ENCODE peak calls at places on chromosome 13, in eight cellular contexts. B, P, M, J, F, H, D and Q are unnamed samples.
A peak's percentile ranks its signal among the peaks of the same experiment; 100 is the strongest.

GRCh38 chr13:100149389-100149788 is 60.5 kb downstream of the PCCA start:
- DNase-seq in M (no peak), F (no peak), P (no peak), D (no peak), J (no peak), B (no peak), H (no peak), Q (no peak)

GRCh38 chr13:41561179-41561578 is 103.8 kb downstream of the RGCC start:
- DNase-seq in F (no peak), H (no peak), M (no peak), P (no peak), D (no peak), J (no peak), B (no peak), Q (no peak)

GRCh38 chr13:46179576-46180368 is 2.2 kb downstream of the LCP1 start:
- DNase-seq in B (no peak), P (peak; percentile 27), J (no peak), M (peak; percentile 15), D (no peak), F (peak; percentile 59), H (no peak), Q (peak; percentile 70)

GRCh38 chr13:113555141-113555540 is 29.4 kb upstream of the TFDP1 start:
- DNase-seq in M (no peak), P (no peak), D (no peak), J (peak; percentile 24), B (peak; percentile 27), H (no peak), F (no peak), Q (no peak)

GRCh38 chr13:41905600-41906254 is 55.2 kb downstream of the VWA8 start:
- DNase-seq in D (no peak), B (no peak), F (no peak), H (no peak), P (no peak), J (no peak), M (no peak), Q (no peak)

GRCh38 chr13:83162493-83162892 is 719.8 kb downstream of the SLITRK1 start:
- DNase-seq in B (no peak), D (no peak), P (no peak), F (no peak), M (no peak), J (peak; percentile 44), H (no peak), Q (no peak)

GRCh38 chr13:49021953-49022352 is 46.2 kb downstream of the FNDC3A start:
- DNase-seq in P (no peak), B (no peak), M (no peak), H (no peak), J (no peak), D (no peak), F (no peak), Q (no peak)

GRCh38 chr13:30766234-30766633 is 30.9 kb downstream of the ALOX5AP start:
- DNase-seq in B (no peak), D (no peak), M (no peak), P (no peak), H (no peak), J (no peak), F (no peak), Q (no peak)

GRCh38 chr13:22848539-22849052 is 332.2 kb upstream of the SGCG start:
- DNase-seq in B (no peak), D (peak; percentile 65), M (no peak), P (no peak), F (no peak), J (peak; percentile 81), H (no peak), Q (no peak)

GRCh38 chr13:82480415-82480814 is 1401.9 kb downstream of the SLITRK1 start:
- DNase-seq in J (no peak), H (no peak), M (no peak), F (no peak), P (no peak), D (no peak), B (no peak), Q (no peak)

GRCh38 chr13:25678398-25678797 is 306.6 kb downstream of the ATP8A2 start:
- DNase-seq in D (no peak), P (no peak), M (no peak), F (peak; percentile 70), J (peak; percentile 59), H (no peak), B (no peak), Q (no peak)

GRCh38 chr13:36275190-36276002 is 22.2 kb downstream of the CCDC169 start:
- DNase-seq in J (no peak), B (no peak), M (no peak), P (no peak), F (peak; percentile 62), H (peak; percentile 34), D (no peak), Q (no peak)

GRCh38 chr13:50599046-50599445 is 244.4 kb downstream of the DLEU7 start:
- DNase-seq in J (no peak), B (no peak), H (no peak), D (no peak), F (no peak), P (no peak), M (no peak), Q (no peak)

GRCh38 chr13:41678842-41679241 is 221.5 kb downstream of the RGCC start:
- DNase-seq in P (no peak), J (no peak), M (no peak), B (no peak), F (no peak), D (no peak), H (no peak), Q (no peak)

GRCh38 chr13:35140321-35140720 is 198.3 kb downstream of the NBEA start:
- DNase-seq in P (no peak), D (no peak), J (no peak), F (no peak), H (no peak), B (no peak), M (no peak), Q (no peak)

GRCh38 chr13:106286811-106287210 is 248.7 kb downstream of the EFNB2 start:
- DNase-seq in J (no peak), B (no peak), D (no peak), P (no peak), M (no peak), F (no peak), H (no peak), Q (no peak)

GRCh38 chr13:29507356-29507755 is 88.1 kb downstream of the SLC7A1 start:
- DNase-seq in H (no peak), M (no peak), D (no peak), F (peak; percentile 63), B (no peak), J (no peak), P (no peak), Q (no peak)

GRCh38 chr13:81927347-81927746 is 1586.4 kb upstream of the SPRY2 start:
- DNase-seq in H (no peak), F (no peak), M (no peak), J (peak; percentile 53), D (no peak), P (no peak), B (no peak), Q (no peak)

GRCh38 chr13:48571121-48571901 is 38.4 kb upstream of the RCBTB2 start:
- DNase-seq in P (no peak), D (no peak), F (peak; percentile 39), H (peak; percentile 56), J (no peak), B (no peak), M (no peak), Q (peak; percentile 35)

GRCh38 chr13:40878823-40879222 is 89.4 kb downstream of the SLC25A15 start:
- DNase-seq in P (no peak), B (no peak), M (no peak), J (no peak), H (no peak), F (no peak), D (no peak), Q (no peak)

GRCh38 chr13:36328821-36329220 is 17.4 kb downstream of the SPART start:
- DNase-seq in H (no peak), B (no peak), D (no peak), J (no peak), P (no peak), M (no peak), F (no peak), Q (no peak)

DNA sequence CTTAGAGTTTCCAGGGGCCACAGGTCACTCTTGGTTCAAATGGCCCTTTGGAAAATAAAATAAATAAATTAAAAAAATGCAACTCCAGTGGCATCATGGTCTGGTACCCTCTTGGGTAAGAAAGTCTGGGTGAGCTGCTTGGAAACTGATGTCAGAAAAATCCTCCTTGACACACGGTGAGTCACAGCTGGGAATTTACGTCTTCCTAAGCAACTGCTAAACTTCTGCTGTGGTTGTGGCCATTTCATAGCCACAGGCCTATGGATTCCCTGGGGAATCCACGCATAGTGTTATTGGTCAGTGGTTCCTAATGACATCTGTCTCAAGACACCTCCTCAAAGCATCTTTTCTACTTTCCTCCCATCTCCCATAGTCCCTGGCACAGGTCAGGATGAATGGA is 220.8 kb downstream of the COG6 start:
- DNase-seq in F (no peak), H (peak; percentile 70), P (no peak), B (no peak), D (no peak), J (no peak), M (no peak), Q (no peak)
- H3K27ac ChIP-seq in F (no peak overlapping the region), H (no peak overlapping the region), P (no peak overlapping the region), B (no peak overlapping the region), D (no peak overlapping the region), J (no peak overlapping the region), M (no peak overlapping the region), Q (no peak overlapping the region)

DNA sequence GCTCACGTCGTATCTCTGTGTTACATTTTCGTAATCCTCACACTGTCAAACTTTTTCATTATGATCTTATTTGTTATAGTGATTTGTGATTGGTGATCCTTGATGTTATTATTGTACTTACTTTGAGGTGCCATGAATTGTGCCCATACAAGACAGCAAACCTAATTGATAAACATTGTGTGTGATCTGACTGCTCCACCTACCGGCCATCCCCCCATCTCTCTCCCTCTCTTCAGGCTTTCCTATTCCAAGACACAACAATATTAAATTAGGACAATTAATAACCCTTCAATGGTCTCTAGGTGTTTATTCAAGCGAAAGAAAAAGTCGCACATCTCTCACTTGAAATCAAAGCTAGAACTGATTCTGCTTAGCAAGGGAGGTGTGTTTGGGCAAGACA is 349.3 kb downstream of the RBM26 start:
- DNase-seq in P (no peak), J (peak; percentile 57), H (no peak), D (no peak), M (no peak), B (no peak), F (no peak), Q (no peak)
- TF ChIP-seq CTCF in P (no peak), J (peak; percentile 64), H (no peak), D (no peak), M (no peak), B (no peak), F (no peak), Q (no peak)

DNA sequence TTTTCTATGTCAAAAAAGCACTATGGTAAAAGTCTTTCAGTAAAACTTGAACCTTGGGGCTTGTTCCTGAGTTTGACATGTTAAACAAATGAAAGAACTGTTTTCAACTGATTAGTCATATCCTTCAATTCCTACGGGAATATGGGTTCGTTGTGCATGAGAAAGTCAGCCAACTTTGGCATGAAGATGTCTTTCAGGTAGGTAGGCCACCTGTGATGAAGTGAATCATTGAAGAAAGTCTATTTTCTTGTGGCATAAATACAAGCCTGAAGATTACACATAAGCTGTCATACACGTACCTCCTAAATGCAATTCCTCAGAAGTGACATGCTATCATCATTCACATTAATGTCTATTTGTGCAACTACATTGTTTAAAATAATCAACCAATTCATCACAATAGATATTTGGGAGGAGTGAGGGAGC is 513.0 kb downstream of the IRS2 start:
- DNase-seq in B (no peak), J (no peak), M (no peak), F (no peak), P (no peak), D (no peak), H (no peak), Q (no peak)
- H3K4me3 ChIP-seq in B (no peak overlapping the region), J (peak overlapping the region; percentile 72), M (no peak overlapping the region), F (no peak overlapping the region), P (no peak overlapping the region), D (no peak overlapping the region), H (no peak overlapping the region), Q (no peak overlapping the region)

GRCh38 chr13:60754211-60754610 is 357.2 kb downstream of the TDRD3 start:
- DNase-seq in H (no peak), J (peak; percentile 61), M (no peak), P (no peak), D (no peak), F (no peak), B (no peak), Q (no peak)
- H3K27ac ChIP-seq in H (no peak overlapping the region), J (no peak overlapping the region), M (no peak overlapping the region), P (no peak overlapping the region), D (no peak overlapping the region), F (no peak overlapping the region), B (no peak overlapping the region), Q (no peak overlapping the region)